ENCODE peak calls at places on chromosomes 12 and 14, in six cellular contexts. C is trophoblast cell, V is IMR-90, S is H1, Q is neuronal stem cell, D is mesenchymal stem cell. B is an unnamed sample.
A peak's percentile ranks its signal among the peaks of the same experiment; 100 is the strongest.

GRCh38 chr12:104569348-104570173 is 112.8 kb downstream of the CHST11 start:
- DNase-seq in V (no peak), Q (no peak), S (no peak), C (peak; percentile 14), D (no peak), B (no peak)

GRCh38 chr12:79911889-79912656 is 22.8 kb downstream of the PPP1R12A start:
- DNase-seq in D (no peak), Q (no peak), V (peak; percentile 59), C (peak; percentile 56), S (no peak), B (no peak)

GRCh38 chr14:98826618-98827017 is 445.4 kb downstream of the BCL11B start:
- DNase-seq in Q (no peak), S (no peak), C (no peak), V (no peak), D (no peak), B (no peak)

GRCh38 chr12:69553626-69554248 is 31.5 kb upstream of the CCT2 start:
- DNase-seq in D (peak; percentile 78), Q (no peak), C (peak; percentile 52), S (no peak), V (peak; percentile 72), B (no peak)

GRCh38 chr14:89915114-89915878 is 39.2 kb downstream of the EFCAB11 start:
- DNase-seq in D (peak; percentile 83), S (peak; percentile 75), Q (peak; percentile 66), C (peak; percentile 95), V (peak; percentile 80), B (peak; percentile 34)

GRCh38 chr14:102215071-102215470 is 75.4 kb downstream of the WDR20 start:
- DNase-seq in Q (no peak), S (no peak), D (no peak), C (no peak), V (peak; percentile 84), B (no peak)

GRCh38 chr14:92280554-92281262 is 42.3 kb upstream of the SLC24A4 start:
- DNase-seq in Q (no peak), C (no peak), D (peak; percentile 45), S (no peak), V (no peak), B (no peak)

GRCh38 chr12:25590021-25590721 is 37.1 kb upstream of the LMNTD1 start:
- DNase-seq in V (no peak), S (no peak), D (no peak), Q (no peak), C (no peak), B (no peak)

GRCh38 chr14:95683793-95684192 is 2.4 kb upstream of the TCL1B start:
- DNase-seq in C (no peak), S (peak; percentile 74), Q (no peak), V (no peak), D (no peak), B (peak; percentile 72)

GRCh38 chr12:5768171-5768879 is 176.7 kb downstream of the ANO2 start:
- DNase-seq in D (no peak), S (no peak), Q (no peak), V (no peak), C (no peak), B (no peak)

GRCh38 chr12:12683725-12684124 is 12.3 kb downstream of the GPR19 start:
- DNase-seq in S (peak; percentile 38), D (no peak), V (no peak), C (no peak), Q (no peak), B (no peak)

GRCh38 chr12:43836455-43836989 is 641 bp downstream of the TMEM117 start:
- DNase-seq in S (no peak), V (peak; percentile 46), D (peak; percentile 61), C (no peak), Q (no peak), B (no peak)

GRCh38 chr12:40921563-40922163 is 229.4 kb downstream of the CNTN1 start:
- DNase-seq in V (peak; percentile 19), D (peak; percentile 25), S (no peak), C (peak; percentile 59), Q (no peak), B (no peak)

GRCh38 chr14:30525833-30526232 is 33.1 kb upstream of the G2E3 start:
- DNase-seq in C (peak; percentile 67), S (no peak), Q (no peak), D (peak; percentile 14), V (peak; percentile 14), B (no peak)

GRCh38 chr14:52315355-52315718 is 1.2 kb downstream of the PTGER2 start:
- DNase-seq in C (peak; percentile 13), V (peak; percentile 39), Q (no peak), D (peak; percentile 41), S (no peak), B (no peak)

GRCh38 chr14:94646481-94646880 is 34.3 kb downstream of the SERPINA3 start:
- DNase-seq in Q (no peak), C (no peak), D (no peak), V (peak; percentile 65), S (no peak), B (no peak)

GRCh38 chr12:117235261-117235660 is 45.0 kb upstream of the FBXO21 start:
- DNase-seq in D (no peak), C (no peak), V (no peak), Q (no peak), S (no peak), B (no peak)

GRCh38 chr14:74217672-74218448 is 21.4 kb upstream of the VSX2 start:
- DNase-seq in C (peak; percentile 92), D (peak; percentile 63), Q (peak; percentile 71), S (peak; percentile 97), V (peak; percentile 46), B (peak; percentile 89)

GRCh38 chr12:124550123-124551089 is 17.0 kb downstream of the NCOR2 start:
- DNase-seq in Q (no peak), D (no peak), S (no peak), V (no peak), C (no peak), B (no peak)

GRCh38 chr12:18320036-18320617 is 58.8 kb downstream of the PIK3C2G start:
- DNase-seq in C (peak; percentile 99), S (no peak), Q (peak; percentile 61), D (peak; percentile 72), V (peak; percentile 69), B (peak; percentile 58)

GRCh38 chr12:114443607-114444421 is 37.9 kb upstream of the TBX5 start:
- DNase-seq in V (no peak), Q (no peak), D (no peak), S (peak; percentile 64), C (no peak), B (peak; percentile 53)

GRCh38 chr12:65817866-65818265 is 6.4 kb upstream of the HMGA2 start:
- DNase-seq in S (no peak), Q (no peak), V (no peak), D (no peak), C (no peak), B (no peak)

GRCh38 chr12:94304012-94304411 is 155.6 kb downstream of the PLXNC1 start:
- DNase-seq in S (no peak), V (no peak), Q (no peak), D (no peak), C (no peak), B (peak; percentile 25)

GRCh38 chr14:36493761-36494160 is 26.3 kb downstream of the NKX2-1 start:
- DNase-seq in D (no peak), C (no peak), V (no peak), Q (no peak), S (no peak), B (no peak)

GRCh38 chr14:71183856-71184255 is 276.6 kb downstream of the PCNX1 start:
- DNase-seq in C (no peak), V (no peak), Q (no peak), S (no peak), D (no peak), B (no peak)

GRCh38 chr12:9331218-9331626 is 123.0 kb upstream of the PZP start:
- DNase-seq in S (peak; percentile 94), V (peak; percentile 41), D (peak; percentile 50), C (peak; percentile 73), Q (peak; percentile 56), B (peak; percentile 87)

DNA sequence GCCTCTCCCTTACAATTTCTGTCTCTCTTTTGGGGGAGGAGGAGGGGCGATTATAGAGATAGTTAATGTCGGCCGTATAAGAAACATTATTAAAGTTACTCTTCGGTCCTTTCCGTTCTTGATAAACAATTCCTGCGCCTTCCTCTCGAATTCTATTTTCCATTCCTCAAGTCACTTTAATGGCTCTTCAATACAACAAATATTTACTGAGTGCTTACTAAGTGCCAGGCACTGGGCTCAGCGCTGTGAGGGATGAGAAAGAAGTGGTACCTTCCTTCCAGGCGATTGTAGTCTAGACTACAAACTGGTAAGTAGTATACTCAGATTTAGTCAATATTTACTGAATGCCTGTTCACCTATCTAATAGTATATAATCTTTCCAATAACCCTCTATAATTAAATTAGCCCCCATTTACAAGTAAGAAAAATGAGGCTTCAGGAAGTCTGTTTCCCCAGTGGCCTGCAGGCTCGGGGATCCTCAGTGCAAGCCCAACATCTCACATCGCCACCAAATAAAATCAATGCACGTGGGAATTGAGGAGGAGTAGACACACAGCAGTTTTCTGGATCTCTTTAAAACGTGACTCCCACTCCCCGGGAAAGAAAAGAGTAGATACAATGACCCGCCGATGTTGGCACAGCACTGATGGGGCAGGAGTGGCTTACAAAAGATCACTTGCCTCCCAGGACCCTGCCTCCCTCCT is 589 bp upstream of the ZNF219 start:
- DNase-seq in V (no peak), C (no peak), D (no peak), Q (no peak), S (no peak), B (no peak)
- H3K4me1 ChIP-seq in V (peaks cover 2% of the 10 kb centered on the region), C (peaks cover 7% of the 10 kb centered on the region), D (peaks cover 24% of the 10 kb centered on the region), Q (peaks cover 47% of the 10 kb centered on the region), S (peaks cover 7% of the 10 kb centered on the region), B (peaks cover 22% of the 10 kb centered on the region)

GRCh38 chr12:53194973-53195372 is 12.1 kb downstream of the ITGB7 start:
- DNase-seq in S (no peak), V (no peak), D (no peak), C (no peak), Q (no peak), B (no peak)
- H4K91ac ChIP-seq in S (no peak overlapping the region), V (no peak overlapping the region), D (no peak overlapping the region), C (no peak overlapping the region), Q (no peak overlapping the region), B (no peak overlapping the region)

DNA sequence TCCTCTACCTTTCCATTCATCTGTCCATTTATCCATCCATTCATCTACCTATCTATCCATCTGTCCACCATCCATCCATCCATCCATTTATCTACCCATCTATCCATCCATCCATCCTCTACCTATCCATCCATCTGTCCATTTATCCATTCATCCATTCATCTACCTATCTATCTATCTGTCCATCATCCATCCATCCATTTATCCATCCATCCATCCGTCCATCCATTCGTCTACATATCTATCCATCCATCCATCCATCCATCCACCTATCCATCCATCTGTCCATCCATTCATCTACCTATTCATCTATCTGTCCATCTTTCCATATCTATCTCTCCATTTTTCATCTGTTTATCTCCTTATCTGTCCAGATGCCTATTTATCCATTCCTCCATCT is 21.0 kb downstream of the CABP1 start:
- DNase-seq in V (no peak), C (no peak), Q (no peak), S (no peak), D (no peak), B (no peak)
- H3K4me1 ChIP-seq in V (no peaks in the 10 kb centered on the region), C (no peaks in the 10 kb centered on the region), Q (peaks cover 2% of the 10 kb centered on the region), S (no peaks in the 10 kb centered on the region), D (peaks cover 2% of the 10 kb centered on the region), B (no peaks in the 10 kb centered on the region)

DNA sequence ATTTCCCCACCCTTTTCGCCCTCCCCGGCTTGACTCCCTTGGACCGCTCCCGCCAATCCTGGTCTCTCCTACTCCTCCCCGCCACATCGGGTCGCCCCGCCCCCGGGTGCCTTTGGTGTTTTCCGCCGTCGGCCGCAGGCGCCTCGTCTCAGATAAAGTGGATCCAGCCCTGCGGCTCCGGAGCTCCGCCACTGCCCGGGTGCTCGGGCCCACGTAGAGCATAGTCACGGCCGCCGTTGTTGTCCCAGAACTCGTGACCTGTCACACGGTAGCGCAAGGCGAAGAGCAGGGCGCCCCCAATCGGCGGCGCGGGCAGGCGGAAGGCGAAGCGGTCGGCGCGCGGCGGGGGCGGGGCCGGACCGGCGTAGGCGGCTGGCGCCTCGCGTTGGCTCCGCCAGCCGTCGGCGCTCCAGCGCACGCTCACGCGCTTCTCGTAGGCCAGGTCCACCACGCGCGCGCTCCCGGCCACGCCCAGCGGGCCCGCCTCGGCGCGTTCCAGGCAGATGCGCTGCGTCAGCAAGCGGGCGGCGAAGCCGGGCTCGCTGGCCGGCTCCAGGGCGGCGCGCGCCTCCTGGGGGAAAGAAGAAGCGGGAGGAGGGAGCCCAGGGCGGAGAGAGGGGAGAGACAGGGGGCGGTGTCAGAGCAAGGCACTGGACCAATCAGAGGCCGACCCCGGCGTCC is 1.2 kb downstream of the PPP1R3E start:
- DNase-seq in D (peak; percentile 99), S (peak; percentile 96), Q (peak; percentile 98), C (peak; percentile 99), V (peak; percentile 98), B (peak; percentile 97)
- H4K91ac ChIP-seq in D (peak overlapping the region; percentile 80), S (no peak overlapping the region), Q (no peak overlapping the region), C (peak overlapping the region; percentile 95), V (peak overlapping the region; percentile 26), B (no peak overlapping the region)